ENCODE peak calls at places on chromosome X, in four cellular contexts. K, P, H and A are unnamed samples.

GRCh38 chrX:71301195-71301924 is at the start of gene ITGB1BP2:
- DNase-seq in K (peak), P (peak), H (no peak), A (no peak)

GRCh38 chrX:38326086-38326485 is 1.2 kb downstream of the RPGR start:
- DNase-seq in K (no peak), P (no peak), H (no peak), A (no peak)

GRCh38 chrX:149472620-149473019 is 32.5 kb downstream of the IDS start:
- DNase-seq in K (no peak), P (no peak), H (no peak), A (no peak)

GRCh38 chrX:123184858-123185251 is 777 bp downstream of the GRIA3 start:
- DNase-seq in K (no peak), P (no peak), H (no peak), A (peak)

GRCh38 chrX:51855698-51856097 is 37.7 kb upstream of the MAGED1 start:
- DNase-seq in K (no peak), P (no peak), H (no peak), A (no peak)

GRCh38 chrX:110201799-110202198 is 116.1 kb downstream of the AMMECR1 start:
- DNase-seq in K (no peak), P (no peak), H (no peak), A (no peak)

GRCh38 chrX:40207626-40208025 is 109.9 kb upstream of the BCOR start:
- DNase-seq in K (no peak), P (peak), H (no peak), A (no peak)

GRCh38 chrX:21738145-21738949 is 19.6 kb downstream of the SMPX start:
- DNase-seq in K (no peak), P (no peak), H (no peak), A (no peak)

GRCh38 chrX:20595928-20596550 is 329.3 kb upstream of the RPS6KA3 start:
- DNase-seq in K (no peak), P (no peak), H (no peak), A (no peak)

GRCh38 chrX:47637546-47638195 is 7.9 kb upstream of the CFP start:
- DNase-seq in K (no peak), P (no peak), H (no peak), A (no peak)

GRCh38 chrX:29561417-29561816 is 653.9 kb upstream of the MAGEB2 start:
- DNase-seq in K (no peak), P (no peak), H (no peak), A (no peak)

GRCh38 chrX:72208126-72208525 is 26.6 kb downstream of the PIN4 start:
- DNase-seq in K (no peak), P (no peak), H (no peak), A (no peak)

GRCh38 chrX:77731821-77732419 is 54.1 kb downstream of the ATRX start:
- DNase-seq in K (peak), P (no peak), H (no peak), A (no peak)

GRCh38 chrX:20266810-20267598 is at the start of gene RPS6KA3:
- DNase-seq in K (peak), P (peak), H (peak), A (peak)

GRCh38 chrX:152946681-152947080 is 47.2 kb downstream of the PNMA5 start:
- DNase-seq in K (no peak), P (no peak), H (no peak), A (no peak)

GRCh38 chrX:41561045-41561444 is 113.9 kb downstream of the NYX start:
- DNase-seq in K (no peak), P (peak), H (peak), A (no peak)

GRCh38 chrX:122268353-122268752 is 915.7 kb upstream of the GRIA3 start:
- DNase-seq in K (no peak), P (no peak), H (no peak), A (no peak)

GRCh38 chrX:23952984-23953907 is 45.4 kb downstream of the CXorf58 start:
- DNase-seq in K (no peak), P (peak), H (peak), A (no peak)

GRCh38 chrX:25028726-25029125 is 13.0 kb upstream of the ARX start:
- DNase-seq in K (no peak), P (no peak), H (no peak), A (no peak)

GRCh38 chrX:113300580-113300979 is 459.9 kb upstream of the AMOT start:
- DNase-seq in K (no peak), P (no peak), H (no peak), A (no peak)

GRCh38 chrX:154750301-154751120 is at the start of gene GAB3:
- DNase-seq in K (no peak), P (no peak), H (no peak), A (peak)

GRCh38 chrX:35665311-35665710 is 132.8 kb upstream of the MAGEB16 start:
- DNase-seq in K (no peak), P (no peak), H (no peak), A (no peak)

GRCh38 chrX:49272426-49272825 is 2.8 kb downstream of the PPP1R3F start:
- DNase-seq in K (no peak), P (no peak), H (no peak), A (no peak)

GRCh38 chrX:28379142-28379541 is 208.1 kb upstream of the IL1RAPL1 start:
- DNase-seq in K (no peak), P (no peak), H (no peak), A (no peak)

DNA sequence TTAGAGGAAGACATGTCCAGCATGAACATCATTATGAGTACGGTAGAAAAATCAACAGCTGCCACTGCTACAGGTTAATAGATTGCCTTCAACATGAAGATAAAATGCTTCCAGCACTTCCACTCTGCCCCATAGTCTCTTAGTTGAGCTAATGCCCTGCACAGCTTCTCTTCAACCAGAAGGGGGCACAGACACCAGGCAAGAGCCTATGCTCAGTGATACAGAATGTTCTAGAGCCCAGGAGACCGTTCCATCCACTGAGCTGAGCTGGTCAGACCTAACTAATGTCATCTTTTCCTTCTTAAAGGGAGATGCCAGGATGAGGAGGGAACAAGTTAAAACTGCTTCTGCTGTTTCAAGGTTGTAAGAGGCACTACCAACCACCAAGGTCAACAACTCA is 42.2 kb downstream of the SMIM10L2A start:
- DNase-seq in K (peak), P (peak), H (no peak), A (no peak)
- TF ChIP-seq CTCF in K (no peak), P (peak), H (peak), A (peak)

GRCh38 chrX:18994713-18995112 is 10.8 kb upstream of the PHKA2 start:
- DNase-seq in K (peak), P (no peak), H (no peak), A (no peak)
- TF ChIP-seq NFIC in K (no peak), P (no peak), H (no peak), A (no peak)

GRCh38 chrX:11531226-11531625 is 134.5 kb downstream of the ARHGAP6 start:
- DNase-seq in K (no peak), P (peak), H (no peak), A (no peak)
- TF ChIP-seq CTCF in K (no peak), P (peak), H (peak), A (peak)

DNA sequence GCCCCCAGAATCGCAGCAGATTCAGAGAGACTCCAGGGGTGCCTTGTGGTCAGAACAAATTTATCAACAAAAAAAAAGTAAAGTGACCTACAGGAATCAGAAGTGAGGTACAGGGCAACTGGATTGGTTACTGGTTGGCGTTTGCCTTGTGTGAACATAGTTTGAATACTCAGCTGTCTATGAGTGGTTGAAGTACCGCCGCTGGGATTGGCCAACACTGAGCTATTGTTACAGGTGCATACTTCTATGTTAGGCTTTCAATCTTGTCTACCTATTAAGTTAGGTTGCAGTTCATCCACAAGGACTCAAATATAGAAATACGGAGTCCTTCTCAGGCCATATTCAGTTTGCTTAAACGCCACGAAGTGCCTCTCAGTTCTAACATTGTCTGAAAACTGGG is 993.5 kb upstream of the PRKX start:
- DNase-seq in K (no peak), P (no peak), H (no peak), A (no peak)
- TF ChIP-seq NFIC in K (no peak), P (no peak), H (no peak), A (no peak)

GRCh38 chrX:76127341-76127740 is 45.5 kb upstream of the PBDC1 start:
- DNase-seq in K (no peak), P (no peak), H (no peak), A (no peak)
- TF ChIP-seq CTCF in K (peak), P (no peak), H (no peak), A (peak)

DNA sequence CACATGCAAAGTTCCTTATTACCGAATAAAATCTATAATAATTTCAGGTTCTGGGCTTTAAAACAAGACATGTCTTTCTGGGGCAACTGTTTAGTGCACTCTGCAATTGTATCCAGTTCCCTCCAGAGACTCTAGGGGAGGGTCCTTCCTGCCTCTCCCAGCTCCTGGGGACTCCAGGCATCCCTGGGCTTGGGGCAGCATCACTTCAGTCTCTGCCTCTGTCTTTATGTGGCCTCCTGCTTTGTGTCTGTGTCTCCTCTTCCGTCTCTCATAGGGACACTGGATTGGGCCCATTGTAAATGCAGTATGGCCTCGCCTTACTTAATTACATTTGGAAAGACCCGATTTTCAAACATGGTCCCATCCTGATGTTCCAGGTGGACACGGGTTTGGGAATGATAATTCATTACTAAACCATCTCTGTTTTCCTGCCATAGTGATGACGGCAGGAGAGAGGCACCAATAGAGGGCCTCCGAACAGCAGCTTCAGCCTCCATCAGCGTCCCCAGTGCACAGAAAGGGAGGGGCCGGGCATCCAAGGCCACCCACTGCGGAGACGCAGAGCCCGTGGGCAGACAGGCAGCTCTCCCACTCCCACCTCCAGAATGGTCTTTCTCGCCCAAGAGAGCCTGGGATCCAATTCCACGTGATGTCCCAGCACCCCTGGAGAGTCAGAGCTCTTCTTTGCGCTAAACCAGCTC is 11.0 kb upstream of the ASMTL start:
- DNase-seq in K (no peak), P (no peak), H (no peak), A (no peak)
- TF ChIP-seq NFIC in K (no peak), P (no peak), H (no peak), A (no peak)

DNA sequence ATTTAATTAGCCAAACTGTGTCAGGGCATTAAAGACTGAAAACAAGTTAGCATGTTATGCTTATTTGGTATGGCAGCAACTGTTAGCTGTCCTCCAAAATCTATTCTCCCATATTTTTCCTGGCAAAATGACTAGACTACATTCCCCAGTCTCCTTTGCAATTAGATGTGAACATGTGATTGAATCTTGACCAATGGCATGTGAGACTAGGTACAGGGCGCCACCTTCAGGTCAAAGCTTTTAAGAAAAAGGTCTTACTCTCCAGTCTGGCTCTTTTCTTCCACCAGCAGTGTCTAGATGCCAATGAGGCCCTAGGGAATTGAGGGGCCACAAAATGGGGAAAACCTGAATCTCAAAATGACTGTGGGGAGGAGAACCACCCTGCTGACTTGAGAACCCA is 408.2 kb downstream of the SMARCA1 start:
- DNase-seq in K (peak), P (peak), H (no peak), A (peak)
- TF ChIP-seq CTCF in K (peak), P (peak), H (peak), A (peak)

GRCh38 chrX:17917945-17918577 is 57.0 kb upstream of the RAI2 start:
- DNase-seq in K (no peak), P (no peak), H (no peak), A (no peak)

GRCh38 chrX:17923546-17923945 is 62.4 kb upstream of the RAI2 start:
- DNase-seq in K (no peak), P (peak), H (no peak), A (peak)

GRCh38 chrX:17919896-17920446 is 58.9 kb upstream of the RAI2 start:
- DNase-seq in K (no peak), P (peak), H (no peak), A (no peak)

DNA sequence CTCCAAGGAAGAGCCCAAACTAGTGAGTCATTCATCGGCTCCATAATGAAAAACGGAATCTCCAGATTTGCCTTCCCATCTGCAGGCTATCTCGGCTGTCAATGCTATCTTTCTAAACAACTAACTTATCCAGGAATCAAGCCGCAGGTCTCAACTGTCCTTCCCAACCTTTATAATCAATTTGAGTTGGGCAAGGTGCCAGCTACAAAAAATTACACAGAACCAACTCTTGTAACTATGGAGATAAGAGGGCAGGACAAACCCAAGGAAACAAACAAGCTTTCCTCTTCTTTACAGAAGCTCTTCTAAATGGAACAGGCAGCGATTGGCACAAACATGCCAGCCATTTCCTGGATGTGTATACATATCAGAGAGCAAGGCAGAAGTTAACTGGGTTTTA is 61.2 kb upstream of the RAI2 start:
- DNase-seq in K (no peak), P (no peak), H (no peak), A (peak)
- TF ChIP-seq NFIC in K (no peak), P (peak), H (no peak), A (no peak)

DNA sequence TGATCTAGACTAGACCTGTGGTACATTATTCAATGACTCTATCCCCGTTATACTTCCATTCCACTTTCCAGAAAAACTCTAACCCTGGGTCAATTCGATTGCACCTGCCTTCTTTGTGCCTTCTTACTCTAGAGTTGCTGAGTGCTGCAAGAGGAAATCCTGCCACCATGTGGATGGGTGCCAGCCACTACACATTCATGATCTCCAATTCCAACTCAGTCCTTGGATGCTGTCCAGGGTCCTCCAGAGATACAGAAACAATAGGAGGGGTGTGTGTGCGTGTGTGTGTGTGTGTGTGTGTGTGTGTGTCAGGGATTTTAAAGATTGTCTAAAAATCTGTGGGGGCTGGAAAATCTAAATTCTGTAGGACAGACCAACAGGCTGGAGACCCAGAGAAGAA is 42.9 kb upstream of the INTS6L start:
- DNase-seq in K (peak), P (peak), H (no peak), A (peak)
- TF ChIP-seq CTCF in K (peak), P (peak), H (peak), A (peak)

GRCh38 chrX:8834393-8834792 is 33.2 kb upstream of the FAM9A start:
- DNase-seq in K (no peak), P (no peak), H (no peak), A (no peak)

GRCh38 chrX:8832582-8833378 is 31.6 kb upstream of the FAM9A start:
- DNase-seq in K (no peak), P (no peak), H (no peak), A (no peak)
- TF ChIP-seq NFIC in K (no peak), P (no peak), H (no peak), A (no peak)